ENCODE peak calls at places on chromosomes 12 and 14, in six cellular contexts. T is nucleus accumbens, M is cardiac muscle cell, G is heart left ventricle, O is ELR, D is Peyer's patch. Y is an unnamed sample.

GRCh38 chr14:63203618-63204406 is 431 bp upstream of the RHOJ start:
- DNase-seq in T (peak), M (peak), G (peak), O (peak), D (peak), Y (peak)

GRCh38 chr14:87866116-87866515 is 126.9 kb downstream of the GALC start:
- DNase-seq in T (no peak), M (no peak), G (no peak), O (no peak), D (no peak), Y (no peak)

GRCh38 chr12:8048906-8049305 is 16.4 kb downstream of the FOXJ2 start:
- DNase-seq in T (no peak), M (no peak), G (no peak), O (peak), D (no peak), Y (no peak)

GRCh38 chr14:22549304-22549962 is 39.6 kb downstream of the DAD1 start:
- DNase-seq in T (no peak), M (no peak), G (no peak), O (no peak), D (no peak), Y (no peak)

GRCh38 chr14:92456215-92457017 is 57.2 kb upstream of the RIN3 start:
- DNase-seq in T (peak), M (peak), G (peak), O (peak), D (peak), Y (peak)

GRCh38 chr12:6533653-6534157 is 612 bp upstream of the GAPDH start:
- DNase-seq in T (peak), M (peak), G (peak), O (peak), D (peak), Y (peak)

GRCh38 chr12:92794814-92795213 is 92.0 kb downstream of the PLEKHG7 start:
- DNase-seq in T (no peak), M (no peak), G (no peak), O (no peak), D (no peak), Y (no peak)

GRCh38 chr14:65412881-65413738 is 580 bp downstream of the FUT8 start:
- DNase-seq in T (peak), M (peak), G (no peak), O (peak), D (peak), Y (peak)

GRCh38 chr14:74491952-74492351 is 1.2 kb downstream of the NPC2 start:
- DNase-seq in T (no peak), M (peak), G (no peak), O (peak), D (peak), Y (no peak)

GRCh38 chr12:89977356-89978185 is 268.9 kb upstream of the ATP2B1 start:
- DNase-seq in T (no peak), M (no peak), G (no peak), O (peak), D (no peak), Y (no peak)

GRCh38 chr12:14751987-14752386 is 51.3 kb downstream of the WBP11 start:
- DNase-seq in T (no peak), M (no peak), G (no peak), O (no peak), D (no peak), Y (no peak)

GRCh38 chr12:39103552-39104165 is 198.3 kb upstream of the CPNE8 start:
- DNase-seq in T (no peak), M (peak), G (no peak), O (peak), D (no peak), Y (no peak)

GRCh38 chr12:32134144-32134888 is 27.7 kb downstream of the BICD1 start:
- DNase-seq in T (no peak), M (peak), G (no peak), O (peak), D (peak), Y (no peak)

GRCh38 chr12:124347805-124348658 is 53.1 kb downstream of the RFLNA start:
- DNase-seq in T (no peak), M (no peak), G (no peak), O (peak), D (no peak), Y (no peak)

GRCh38 chr12:57230381-57231155 is 1.1 kb downstream of the SHMT2 start:
- DNase-seq in T (no peak), M (no peak), G (no peak), O (no peak), D (no peak), Y (no peak)

GRCh38 chr12:46549527-46550265 is 177.1 kb upstream of the SLC38A2 start:
- DNase-seq in T (no peak), M (peak), G (no peak), O (peak), D (no peak), Y (no peak)

GRCh38 chr12:124456652-124457152 is 110.7 kb downstream of the NCOR2 start:
- DNase-seq in T (no peak), M (no peak), G (no peak), O (no peak), D (peak), Y (no peak)

GRCh38 chr12:45122776-45123380 is 72.0 kb upstream of the DBX2 start:
- DNase-seq in T (no peak), M (peak), G (no peak), O (peak), D (no peak), Y (no peak)

Y was measured in uterus.